ENCODE peak calls at places on chromosomes 12 and 14, in five cellular contexts. One of them, this sample, is unnamed. For H3K4me1, the result is how much of the 10 kb centered on the place peaks cover.

GRCh38 chr12:13911756-13912554 is 69.4 kb downstream of the GRIN2B start:
- DNase-seq in lung: no peak
- DNase-seq in heart left ventricle: no peak
- DNase-seq in tibial nerve: no peak
- DNase-seq in adrenal gland: no peak
- DNase-seq in this sample: no peak

GRCh38 chr12:105706321-105706972 is 376.0 kb downstream of the C12orf75 start:
- DNase-seq in lung: no peak
- DNase-seq in heart left ventricle: no peak
- DNase-seq in tibial nerve: no peak
- DNase-seq in adrenal gland: peak
- DNase-seq in this sample: no peak

GRCh38 chr12:88707800-88708199 is 127.5 kb upstream of the KITLG start:
- DNase-seq in tibial nerve: no peak
- DNase-seq in heart left ventricle: no peak
- DNase-seq in lung: no peak
- DNase-seq in adrenal gland: no peak
- DNase-seq in this sample: no peak

GRCh38 chr12:69015017-69015416 is 82.0 kb upstream of the CPM start:
- DNase-seq in lung: no peak
- DNase-seq in adrenal gland: no peak
- DNase-seq in tibial nerve: no peak
- DNase-seq in heart left ventricle: no peak
- DNase-seq in this sample: no peak

GRCh38 chr12:128797119-128798118 is 26.3 kb downstream of the SLC15A4 start:
- DNase-seq in adrenal gland: no peak
- DNase-seq in heart left ventricle: no peak
- DNase-seq in tibial nerve: no peak
- DNase-seq in lung: no peak
- DNase-seq in this sample: no peak

GRCh38 chr14:85296466-85297210 is 233.3 kb upstream of the FLRT2 start:
- DNase-seq in tibial nerve: no peak
- DNase-seq in adrenal gland: peak
- DNase-seq in heart left ventricle: no peak
- DNase-seq in lung: no peak
- DNase-seq in this sample: no peak

GRCh38 chr14:52835122-52835903 is 43.9 kb upstream of the GNPNAT1 start:
- DNase-seq in heart left ventricle: peak
- DNase-seq in adrenal gland: no peak
- DNase-seq in lung: peak
- DNase-seq in tibial nerve: no peak
- DNase-seq in this sample: no peak

GRCh38 chr12:6923851-6924250 is 3.9 kb upstream of the ATN1 start:
- DNase-seq in adrenal gland: no peak
- DNase-seq in heart left ventricle: peak
- DNase-seq in tibial nerve: no peak
- DNase-seq in lung: no peak
- DNase-seq in this sample: no peak

GRCh38 chr14:22898302-22898894 is 15.4 kb downstream of the REM2 start:
- DNase-seq in tibial nerve: no peak
- DNase-seq in adrenal gland: no peak
- DNase-seq in lung: no peak
- DNase-seq in heart left ventricle: no peak
- DNase-seq in this sample: no peak

GRCh38 chr12:120119395-120119973 is 2.9 kb upstream of the RAB35 start:
- DNase-seq in tibial nerve: no peak
- DNase-seq in lung: no peak
- DNase-seq in heart left ventricle: no peak
- DNase-seq in adrenal gland: no peak
- DNase-seq in this sample: no peak

GRCh38 chr12:24833513-24833912 is 115.4 kb downstream of the BCAT1 start:
- DNase-seq in lung: no peak
- DNase-seq in tibial nerve: no peak
- DNase-seq in heart left ventricle: no peak
- DNase-seq in adrenal gland: no peak
- DNase-seq in this sample: no peak

GRCh38 chr14:55071870-55072640 is 20.6 kb downstream of the MAPK1IP1L start:
- DNase-seq in adrenal gland: no peak
- DNase-seq in lung: no peak
- DNase-seq in tibial nerve: no peak
- DNase-seq in heart left ventricle: peak
- DNase-seq in this sample: no peak

GRCh38 chr12:123960856-123961255 is 11.8 kb downstream of the CCDC92 start:
- DNase-seq in heart left ventricle: no peak
- DNase-seq in adrenal gland: no peak
- DNase-seq in lung: no peak
- DNase-seq in tibial nerve: no peak
- DNase-seq in this sample: no peak

GRCh38 chr14:44961151-44961729 is 507 bp downstream of the KLHL28 start:
- DNase-seq in heart left ventricle: peak
- DNase-seq in lung: peak
- DNase-seq in tibial nerve: no peak
- DNase-seq in adrenal gland: peak
- DNase-seq in this sample: peak

GRCh38 chr12:44875417-44875953 is 630 bp downstream of the NELL2 start:
- DNase-seq in heart left ventricle: no peak
- DNase-seq in adrenal gland: no peak
- DNase-seq in tibial nerve: no peak
- DNase-seq in lung: no peak
- DNase-seq in this sample: no peak

GRCh38 chr12:120241561-120242274 is 23.8 kb downstream of the PXN start:
- DNase-seq in heart left ventricle: no peak
- DNase-seq in tibial nerve: no peak
- DNase-seq in adrenal gland: no peak
- DNase-seq in lung: no peak
- DNase-seq in this sample: no peak

GRCh38 chr14:89320381-89321000 is 96.5 kb downstream of the FOXN3 start:
- DNase-seq in heart left ventricle: no peak
- DNase-seq in lung: no peak
- DNase-seq in tibial nerve: no peak
- DNase-seq in adrenal gland: no peak
- DNase-seq in this sample: no peak

GRCh38 chr12:30126944-30127343 is 343.2 kb upstream of the TMTC1 start:
- DNase-seq in heart left ventricle: no peak
- DNase-seq in lung: no peak
- DNase-seq in adrenal gland: no peak
- DNase-seq in tibial nerve: no peak
- DNase-seq in this sample: no peak

GRCh38 chr14:41130274-41130673 is 476.4 kb upstream of the LRFN5 start:
- DNase-seq in heart left ventricle: no peak
- DNase-seq in tibial nerve: no peak
- DNase-seq in lung: no peak
- DNase-seq in adrenal gland: no peak
- DNase-seq in this sample: no peak

GRCh38 chr12:120625557-120626419 is 14.6 kb upstream of the CABP1 start:
- DNase-seq in lung: no peak
- DNase-seq in adrenal gland: peak
- DNase-seq in heart left ventricle: no peak
- DNase-seq in tibial nerve: no peak
- DNase-seq in this sample: peak

GRCh38 chr14:99217066-99217465 is 54.9 kb downstream of the BCL11B start:
- DNase-seq in adrenal gland: no peak
- DNase-seq in heart left ventricle: no peak
- DNase-seq in lung: no peak
- DNase-seq in tibial nerve: no peak
- DNase-seq in this sample: no peak
- H3K4me1 ChIP-seq in adrenal gland: under half
- H3K4me1 ChIP-seq in heart left ventricle: under half
- H3K4me1 ChIP-seq in lung: under half
- H3K4me1 ChIP-seq in tibial nerve: under half
- H3K4me1 ChIP-seq in this sample: under half

DNA sequence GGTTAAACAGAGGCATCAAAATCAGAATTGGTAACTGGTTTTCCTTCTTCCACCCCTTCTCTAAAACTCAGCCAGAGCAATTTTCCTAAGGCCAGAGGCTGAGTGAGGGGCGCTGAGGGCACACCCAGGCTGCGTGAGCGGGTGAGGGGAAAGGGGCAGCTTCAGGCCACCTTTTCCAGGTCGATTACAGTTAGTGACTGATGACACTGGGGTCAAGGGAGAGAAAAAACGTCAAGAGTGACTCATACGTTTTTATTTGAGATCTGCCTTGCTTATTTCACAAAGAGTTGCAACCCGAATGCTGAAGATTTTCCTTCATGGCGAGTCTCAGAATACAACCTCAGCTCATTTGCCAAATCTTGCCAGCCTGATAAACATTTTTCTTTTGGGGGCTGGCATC is 46.7 kb upstream of the EVL start:
- DNase-seq in lung: no peak
- DNase-seq in tibial nerve: no peak
- DNase-seq in heart left ventricle: no peak
- DNase-seq in adrenal gland: no peak
- DNase-seq in this sample: no peak
- H3K4me3 ChIP-seq in lung: no peak
- H3K4me3 ChIP-seq in tibial nerve: no peak
- H3K4me3 ChIP-seq in heart left ventricle: no peak
- H3K4me3 ChIP-seq in adrenal gland: no peak
- H3K4me3 ChIP-seq in this sample: no peak

GRCh38 chr14:101872333-101872732 is 92.0 kb upstream of the DYNC1H1 start:
- DNase-seq in tibial nerve: no peak
- DNase-seq in heart left ventricle: no peak
- DNase-seq in adrenal gland: no peak
- DNase-seq in lung: no peak
- DNase-seq in this sample: no peak
- H3K4me1 ChIP-seq in tibial nerve: under half
- H3K4me1 ChIP-seq in heart left ventricle: under half
- H3K4me1 ChIP-seq in adrenal gland: under half
- H3K4me1 ChIP-seq in lung: under half
- H3K4me1 ChIP-seq in this sample: under half

GRCh38 chr12:52964556-52965336 is 15.8 kb downstream of the KRT18 start:
- DNase-seq in adrenal gland: no peak
- DNase-seq in tibial nerve: no peak
- DNase-seq in lung: no peak
- DNase-seq in heart left ventricle: no peak
- DNase-seq in this sample: no peak
- H3K4me3 ChIP-seq in adrenal gland: no peak
- H3K4me3 ChIP-seq in tibial nerve: no peak
- H3K4me3 ChIP-seq in lung: no peak
- H3K4me3 ChIP-seq in heart left ventricle: peak
- H3K4me3 ChIP-seq in this sample: no peak

GRCh38 chr14:64719601-64720000 is 15.4 kb downstream of the PLEKHG3 start:
- DNase-seq in heart left ventricle: no peak
- DNase-seq in adrenal gland: no peak
- DNase-seq in lung: no peak
- DNase-seq in tibial nerve: no peak
- DNase-seq in this sample: no peak

GRCh38 chr14:64715628-64716412 is 11.6 kb downstream of the PLEKHG3 start:
- DNase-seq in adrenal gland: no peak
- DNase-seq in tibial nerve: no peak
- DNase-seq in lung: no peak
- DNase-seq in heart left ventricle: peak
- DNase-seq in this sample: peak

GRCh38 chr14:64718762-64719161 is 14.5 kb downstream of the PLEKHG3 start:
- DNase-seq in tibial nerve: no peak
- DNase-seq in adrenal gland: no peak
- DNase-seq in lung: no peak
- DNase-seq in heart left ventricle: peak
- DNase-seq in this sample: no peak

GRCh38 chr14:64720190-64720589 is 16.0 kb downstream of the PLEKHG3 start:
- DNase-seq in lung: no peak
- DNase-seq in tibial nerve: no peak
- DNase-seq in heart left ventricle: peak
- DNase-seq in adrenal gland: no peak
- DNase-seq in this sample: peak

GRCh38 chr14:64717870-64718269 is 13.6 kb downstream of the PLEKHG3 start:
- DNase-seq in tibial nerve: no peak
- DNase-seq in lung: no peak
- DNase-seq in heart left ventricle: peak
- DNase-seq in adrenal gland: no peak
- DNase-seq in this sample: no peak
- H3K4me1 ChIP-seq in tibial nerve: half or more
- H3K4me1 ChIP-seq in lung: under half
- H3K4me1 ChIP-seq in heart left ventricle: half or more
- H3K4me1 ChIP-seq in adrenal gland: under half
- H3K4me1 ChIP-seq in this sample: half or more

DNA sequence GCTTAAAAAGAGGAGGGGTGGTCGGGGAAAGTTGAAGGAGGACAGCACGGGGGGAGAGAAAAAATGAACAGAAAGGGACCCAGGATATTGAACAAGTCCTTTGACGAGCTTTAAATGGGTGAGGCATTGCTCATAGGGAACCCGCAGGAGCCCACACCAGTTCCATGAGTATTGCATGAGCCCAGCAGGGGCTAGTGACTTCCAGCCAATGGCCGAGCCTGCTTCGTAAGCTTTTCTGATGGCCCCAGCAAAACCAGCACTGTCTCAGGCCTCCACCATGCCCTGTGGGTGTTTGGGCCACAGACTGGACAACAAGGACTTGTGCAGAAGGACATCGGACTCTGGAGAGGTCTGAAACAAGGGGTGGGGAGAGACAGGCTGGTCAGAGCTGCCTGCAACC is 109.5 kb downstream of the ZFP36L1 start:
- DNase-seq in heart left ventricle: no peak
- DNase-seq in tibial nerve: no peak
- DNase-seq in lung: no peak
- DNase-seq in adrenal gland: no peak
- DNase-seq in this sample: no peak
- H3K4me3 ChIP-seq in heart left ventricle: no peak
- H3K4me3 ChIP-seq in tibial nerve: no peak
- H3K4me3 ChIP-seq in lung: no peak
- H3K4me3 ChIP-seq in adrenal gland: no peak
- H3K4me3 ChIP-seq in this sample: no peak

GRCh38 chr12:666066-666465 is 2.8 kb upstream of the NINJ2 start:
- DNase-seq in tibial nerve: no peak
- DNase-seq in heart left ventricle: no peak
- DNase-seq in adrenal gland: no peak
- DNase-seq in lung: no peak
- DNase-seq in this sample: no peak
- H3K4me1 ChIP-seq in tibial nerve: under half
- H3K4me1 ChIP-seq in heart left ventricle: under half
- H3K4me1 ChIP-seq in adrenal gland: under half
- H3K4me1 ChIP-seq in lung: under half
- H3K4me1 ChIP-seq in this sample: under half

DNA sequence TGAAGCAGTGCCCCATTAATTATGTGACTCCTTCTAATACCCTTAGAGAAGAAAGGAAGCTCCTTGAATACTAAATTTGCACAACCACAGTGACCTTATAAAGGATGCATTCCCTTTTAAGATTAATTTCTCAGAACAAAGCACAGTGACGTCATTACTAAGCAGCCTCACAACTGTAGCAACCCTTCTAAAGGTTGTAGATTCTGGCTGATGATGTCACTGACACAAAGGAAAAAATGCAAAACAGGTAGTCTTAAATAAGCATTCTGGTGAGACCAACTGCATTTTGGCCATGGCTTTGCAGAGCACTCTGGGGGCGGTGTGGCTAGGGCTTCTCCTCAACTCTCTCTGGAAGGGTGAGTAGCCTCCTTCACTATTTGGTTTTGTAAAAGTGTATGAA is 38.4 kb upstream of the OR4E1 start:
- DNase-seq in adrenal gland: no peak
- DNase-seq in lung: no peak
- DNase-seq in tibial nerve: no peak
- DNase-seq in heart left ventricle: no peak
- DNase-seq in this sample: no peak
- H3K4me3 ChIP-seq in adrenal gland: no peak
- H3K4me3 ChIP-seq in lung: no peak
- H3K4me3 ChIP-seq in tibial nerve: no peak
- H3K4me3 ChIP-seq in heart left ventricle: no peak
- H3K4me3 ChIP-seq in this sample: no peak